ENCODE peak calls at places on chromosomes 3 and 15, in five cellular contexts. One of them, this sample, is unnamed.

GRCh38 chr3:156674046-156674910 is at the start of gene TIPARP:
- DNase-seq in caudate nucleus: peak; percentile 98
- DNase-seq in activated CD4-positive, alpha-beta T cell treated with anti-CD3 and anti-CD28 coated beads, Interleukin-2, amount 50 U/mL, for 48 hours: peak; percentile 99
- DNase-seq in CD8-positive, alpha-beta T cell: peak; percentile 100
- DNase-seq in occipital lobe: peak; percentile 97
- DNase-seq in this sample: peak; percentile 97

GRCh38 chr15:43276563-43277200 is 10.0 kb upstream of the TGM5 start:
- DNase-seq in caudate nucleus: no peak
- DNase-seq in activated CD4-positive, alpha-beta T cell treated with anti-CD3 and anti-CD28 coated beads, Interleukin-2, amount 50 U/mL, for 48 hours: no peak
- DNase-seq in CD8-positive, alpha-beta T cell: no peak
- DNase-seq in occipital lobe: no peak
- DNase-seq in this sample: no peak

GRCh38 chr3:15750143-15750542 is 47.6 kb downstream of the ANKRD28 start:
- DNase-seq in caudate nucleus: no peak
- DNase-seq in activated CD4-positive, alpha-beta T cell treated with anti-CD3 and anti-CD28 coated beads, Interleukin-2, amount 50 U/mL, for 48 hours: no peak
- DNase-seq in CD8-positive, alpha-beta T cell: no peak
- DNase-seq in occipital lobe: no peak
- DNase-seq in this sample: no peak

GRCh38 chr15:26453914-26454313 is 319.0 kb downstream of the GABRB3 start:
- DNase-seq in caudate nucleus: no peak
- DNase-seq in activated CD4-positive, alpha-beta T cell treated with anti-CD3 and anti-CD28 coated beads, Interleukin-2, amount 50 U/mL, for 48 hours: no peak
- DNase-seq in CD8-positive, alpha-beta T cell: no peak
- DNase-seq in occipital lobe: no peak
- DNase-seq in this sample: no peak

GRCh38 chr3:4988815-4989648 is 9.8 kb downstream of the BHLHE40 start:
- DNase-seq in caudate nucleus: no peak
- DNase-seq in activated CD4-positive, alpha-beta T cell treated with anti-CD3 and anti-CD28 coated beads, Interleukin-2, amount 50 U/mL, for 48 hours: no peak
- DNase-seq in CD8-positive, alpha-beta T cell: no peak
- DNase-seq in occipital lobe: no peak
- DNase-seq in this sample: no peak

GRCh38 chr3:196270499-196270898 is 17.0 kb downstream of the PCYT1A start:
- DNase-seq in caudate nucleus: no peak
- DNase-seq in activated CD4-positive, alpha-beta T cell treated with anti-CD3 and anti-CD28 coated beads, Interleukin-2, amount 50 U/mL, for 48 hours: no peak
- DNase-seq in CD8-positive, alpha-beta T cell: no peak
- DNase-seq in occipital lobe: no peak
- DNase-seq in this sample: no peak

GRCh38 chr3:16508591-16508995 is 4.9 kb downstream of the RFTN1 start:
- DNase-seq in caudate nucleus: no peak
- DNase-seq in activated CD4-positive, alpha-beta T cell treated with anti-CD3 and anti-CD28 coated beads, Interleukin-2, amount 50 U/mL, for 48 hours: peak; percentile 28
- DNase-seq in CD8-positive, alpha-beta T cell: no peak
- DNase-seq in occipital lobe: no peak
- DNase-seq in this sample: no peak

GRCh38 chr3:111715911-111716523 is 120.9 kb upstream of the ZBED2 start:
- DNase-seq in caudate nucleus: no peak
- DNase-seq in activated CD4-positive, alpha-beta T cell treated with anti-CD3 and anti-CD28 coated beads, Interleukin-2, amount 50 U/mL, for 48 hours: peak; percentile 67
- DNase-seq in CD8-positive, alpha-beta T cell: peak; percentile 29
- DNase-seq in occipital lobe: no peak
- DNase-seq in this sample: no peak

GRCh38 chr3:144380832-144381231 is 409.2 kb downstream of the DIPK2A start:
- DNase-seq in caudate nucleus: no peak
- DNase-seq in activated CD4-positive, alpha-beta T cell treated with anti-CD3 and anti-CD28 coated beads, Interleukin-2, amount 50 U/mL, for 48 hours: no peak
- DNase-seq in CD8-positive, alpha-beta T cell: no peak
- DNase-seq in occipital lobe: peak; percentile 1
- DNase-seq in this sample: no peak

GRCh38 chr15:23616536-23616935 is 31.1 kb downstream of the MAGEL2 start:
- DNase-seq in caudate nucleus: no peak
- DNase-seq in activated CD4-positive, alpha-beta T cell treated with anti-CD3 and anti-CD28 coated beads, Interleukin-2, amount 50 U/mL, for 48 hours: no peak
- DNase-seq in CD8-positive, alpha-beta T cell: no peak
- DNase-seq in occipital lobe: no peak
- DNase-seq in this sample: no peak

GRCh38 chr3:58577269-58577821 is at the start of gene FAM107A:
- DNase-seq in caudate nucleus: peak; percentile 66
- DNase-seq in activated CD4-positive, alpha-beta T cell treated with anti-CD3 and anti-CD28 coated beads, Interleukin-2, amount 50 U/mL, for 48 hours: no peak
- DNase-seq in CD8-positive, alpha-beta T cell: no peak
- DNase-seq in occipital lobe: peak; percentile 19
- DNase-seq in this sample: peak; percentile 22

GRCh38 chr3:30768703-30769550 is 125.5 kb downstream of the GADL1 start:
- DNase-seq in caudate nucleus: peak; percentile 3
- DNase-seq in activated CD4-positive, alpha-beta T cell treated with anti-CD3 and anti-CD28 coated beads, Interleukin-2, amount 50 U/mL, for 48 hours: peak; percentile 79
- DNase-seq in CD8-positive, alpha-beta T cell: peak; percentile 69
- DNase-seq in occipital lobe: peak; percentile 9
- DNase-seq in this sample: no peak

GRCh38 chr3:43378066-43378935 is 92.0 kb downstream of the SNRK start:
- DNase-seq in caudate nucleus: no peak
- DNase-seq in activated CD4-positive, alpha-beta T cell treated with anti-CD3 and anti-CD28 coated beads, Interleukin-2, amount 50 U/mL, for 48 hours: peak; percentile 65
- DNase-seq in CD8-positive, alpha-beta T cell: peak; percentile 78
- DNase-seq in occipital lobe: no peak
- DNase-seq in this sample: no peak

GRCh38 chr3:125418306-125418705 is 43.2 kb upstream of the ZNF148 start:
- DNase-seq in caudate nucleus: no peak
- DNase-seq in activated CD4-positive, alpha-beta T cell treated with anti-CD3 and anti-CD28 coated beads, Interleukin-2, amount 50 U/mL, for 48 hours: no peak
- DNase-seq in CD8-positive, alpha-beta T cell: no peak
- DNase-seq in occipital lobe: no peak
- DNase-seq in this sample: no peak

GRCh38 chr3:148957586-148957985 is 33.8 kb upstream of the GYG1 start:
- DNase-seq in caudate nucleus: no peak
- DNase-seq in activated CD4-positive, alpha-beta T cell treated with anti-CD3 and anti-CD28 coated beads, Interleukin-2, amount 50 U/mL, for 48 hours: no peak
- DNase-seq in CD8-positive, alpha-beta T cell: no peak
- DNase-seq in occipital lobe: no peak
- DNase-seq in this sample: no peak

GRCh38 chr3:185744997-185745843 is 79.6 kb downstream of the IGF2BP2 start:
- DNase-seq in caudate nucleus: no peak
- DNase-seq in activated CD4-positive, alpha-beta T cell treated with anti-CD3 and anti-CD28 coated beads, Interleukin-2, amount 50 U/mL, for 48 hours: no peak
- DNase-seq in CD8-positive, alpha-beta T cell: no peak
- DNase-seq in occipital lobe: no peak
- DNase-seq in this sample: no peak

GRCh38 chr3:148202386-148202785 is 495.3 kb upstream of the AGTR1 start:
- DNase-seq in caudate nucleus: no peak
- DNase-seq in activated CD4-positive, alpha-beta T cell treated with anti-CD3 and anti-CD28 coated beads, Interleukin-2, amount 50 U/mL, for 48 hours: no peak
- DNase-seq in CD8-positive, alpha-beta T cell: no peak
- DNase-seq in occipital lobe: no peak
- DNase-seq in this sample: no peak